ENCODE peak calls at places on chromosomes 16 and 17, in seven cellular contexts. One of them, this sample, is unnamed.

GRCh38 chr17:42290577-42290976 is 2.3 kb downstream of the STAT5A start:
- DNase-seq in HFFc6: no peak
- DNase-seq in hypothalamus: no peak
- DNase-seq in NCI-H1694: no peak
- DNase-seq in EH: no peak
- DNase-seq in stimulated activated effector memory CD8-positive, alpha-beta T cell treated with anti-CD3 and anti-CD28 coated beads, Interleukin-12 subunit alpha, Interleukin-12 subunit beta, amount 100 ng/mL, for 72 hours: no peak
- DNase-seq in bronchial epithelial cell: no peak
- DNase-seq in this sample: no peak

GRCh38 chr16:695355-696089 is 5.3 kb upstream of the WDR24 start:
- DNase-seq in HFFc6: no peak
- DNase-seq in hypothalamus: no peak
- DNase-seq in NCI-H1694: no peak
- DNase-seq in EH: no peak
- DNase-seq in stimulated activated effector memory CD8-positive, alpha-beta T cell treated with anti-CD3 and anti-CD28 coated beads, Interleukin-12 subunit alpha, Interleukin-12 subunit beta, amount 100 ng/mL, for 72 hours: peak; percentile 59
- DNase-seq in bronchial epithelial cell: peak; percentile 63
- DNase-seq in this sample: no peak

GRCh38 chr17:57935833-57936807 is 19.1 kb downstream of the CUEDC1 start:
- DNase-seq in HFFc6: peak; percentile 57
- DNase-seq in hypothalamus: peak; percentile 70
- DNase-seq in NCI-H1694: no peak
- DNase-seq in EH: peak; percentile 89
- DNase-seq in stimulated activated effector memory CD8-positive, alpha-beta T cell treated with anti-CD3 and anti-CD28 coated beads, Interleukin-12 subunit alpha, Interleukin-12 subunit beta, amount 100 ng/mL, for 72 hours: no peak
- DNase-seq in bronchial epithelial cell: no peak
- DNase-seq in this sample: no peak

GRCh38 chr17:49738456-49739163 is 25.3 kb downstream of the FAM117A start:
- DNase-seq in HFFc6: no peak
- DNase-seq in hypothalamus: no peak
- DNase-seq in NCI-H1694: no peak
- DNase-seq in EH: no peak
- DNase-seq in stimulated activated effector memory CD8-positive, alpha-beta T cell treated with anti-CD3 and anti-CD28 coated beads, Interleukin-12 subunit alpha, Interleukin-12 subunit beta, amount 100 ng/mL, for 72 hours: no peak
- DNase-seq in bronchial epithelial cell: no peak
- DNase-seq in this sample: no peak

GRCh38 chr17:56939869-56940484 is 20.9 kb downstream of the COIL start:
- DNase-seq in HFFc6: peak; percentile 48
- DNase-seq in hypothalamus: no peak
- DNase-seq in NCI-H1694: peak; percentile 92
- DNase-seq in EH: peak; percentile 68
- DNase-seq in stimulated activated effector memory CD8-positive, alpha-beta T cell treated with anti-CD3 and anti-CD28 coated beads, Interleukin-12 subunit alpha, Interleukin-12 subunit beta, amount 100 ng/mL, for 72 hours: no peak
- DNase-seq in bronchial epithelial cell: peak; percentile 45
- DNase-seq in this sample: peak; percentile 82

GRCh38 chr17:47797797-47798196 is 23.8 kb downstream of the OSBPL7 start:
- DNase-seq in HFFc6: no peak
- DNase-seq in hypothalamus: no peak
- DNase-seq in NCI-H1694: no peak
- DNase-seq in EH: peak; percentile 28
- DNase-seq in stimulated activated effector memory CD8-positive, alpha-beta T cell treated with anti-CD3 and anti-CD28 coated beads, Interleukin-12 subunit alpha, Interleukin-12 subunit beta, amount 100 ng/mL, for 72 hours: no peak
- DNase-seq in bronchial epithelial cell: no peak
- DNase-seq in this sample: no peak

GRCh38 chr16:30482366-30482765 is 9.8 kb downstream of the ITGAL start:
- DNase-seq in HFFc6: no peak
- DNase-seq in hypothalamus: no peak
- DNase-seq in NCI-H1694: no peak
- DNase-seq in EH: peak; percentile 6
- DNase-seq in stimulated activated effector memory CD8-positive, alpha-beta T cell treated with anti-CD3 and anti-CD28 coated beads, Interleukin-12 subunit alpha, Interleukin-12 subunit beta, amount 100 ng/mL, for 72 hours: no peak
- DNase-seq in bronchial epithelial cell: no peak
- DNase-seq in this sample: no peak

GRCh38 chr17:57679356-57679755 is 65.7 kb downstream of the CCDC182 start:
- DNase-seq in HFFc6: no peak
- DNase-seq in hypothalamus: no peak
- DNase-seq in NCI-H1694: no peak
- DNase-seq in EH: no peak
- DNase-seq in stimulated activated effector memory CD8-positive, alpha-beta T cell treated with anti-CD3 and anti-CD28 coated beads, Interleukin-12 subunit alpha, Interleukin-12 subunit beta, amount 100 ng/mL, for 72 hours: no peak
- DNase-seq in bronchial epithelial cell: no peak
- DNase-seq in this sample: no peak

GRCh38 chr16:67425581-67425980 is 5.3 kb upstream of the HSD11B2 start:
- DNase-seq in HFFc6: no peak
- DNase-seq in hypothalamus: no peak
- DNase-seq in NCI-H1694: no peak
- DNase-seq in EH: no peak
- DNase-seq in stimulated activated effector memory CD8-positive, alpha-beta T cell treated with anti-CD3 and anti-CD28 coated beads, Interleukin-12 subunit alpha, Interleukin-12 subunit beta, amount 100 ng/mL, for 72 hours: no peak
- DNase-seq in bronchial epithelial cell: no peak
- DNase-seq in this sample: no peak

GRCh38 chr17:44317545-44317944 is 7.1 kb downstream of the SLC25A39 start:
- DNase-seq in HFFc6: no peak
- DNase-seq in hypothalamus: no peak
- DNase-seq in NCI-H1694: no peak
- DNase-seq in EH: no peak
- DNase-seq in stimulated activated effector memory CD8-positive, alpha-beta T cell treated with anti-CD3 and anti-CD28 coated beads, Interleukin-12 subunit alpha, Interleukin-12 subunit beta, amount 100 ng/mL, for 72 hours: no peak
- DNase-seq in bronchial epithelial cell: no peak
- DNase-seq in this sample: no peak

GRCh38 chr17:65047939-65048338 is 8.6 kb downstream of the GNA13 start:
- DNase-seq in HFFc6: no peak
- DNase-seq in hypothalamus: no peak
- DNase-seq in NCI-H1694: no peak
- DNase-seq in EH: no peak
- DNase-seq in stimulated activated effector memory CD8-positive, alpha-beta T cell treated with anti-CD3 and anti-CD28 coated beads, Interleukin-12 subunit alpha, Interleukin-12 subunit beta, amount 100 ng/mL, for 72 hours: no peak
- DNase-seq in bronchial epithelial cell: no peak
- DNase-seq in this sample: no peak

GRCh38 chr16:66494916-66495315 is 55.0 kb downstream of the TK2 start:
- DNase-seq in HFFc6: no peak
- DNase-seq in hypothalamus: no peak
- DNase-seq in NCI-H1694: no peak
- DNase-seq in EH: no peak
- DNase-seq in stimulated activated effector memory CD8-positive, alpha-beta T cell treated with anti-CD3 and anti-CD28 coated beads, Interleukin-12 subunit alpha, Interleukin-12 subunit beta, amount 100 ng/mL, for 72 hours: no peak
- DNase-seq in bronchial epithelial cell: no peak
- DNase-seq in this sample: no peak

GRCh38 chr17:57995076-57995956 is 7.3 kb upstream of the VEZF1 start:
- DNase-seq in HFFc6: peak; percentile 77
- DNase-seq in hypothalamus: peak; percentile 9
- DNase-seq in NCI-H1694: peak; percentile 90
- DNase-seq in EH: peak; percentile 86
- DNase-seq in stimulated activated effector memory CD8-positive, alpha-beta T cell treated with anti-CD3 and anti-CD28 coated beads, Interleukin-12 subunit alpha, Interleukin-12 subunit beta, amount 100 ng/mL, for 72 hours: peak; percentile 18
- DNase-seq in bronchial epithelial cell: peak; percentile 59
- DNase-seq in this sample: peak; percentile 88

GRCh38 chr16:4091638-4092037 is 24.6 kb downstream of the ADCY9 start:
- DNase-seq in HFFc6: no peak
- DNase-seq in hypothalamus: no peak
- DNase-seq in NCI-H1694: no peak
- DNase-seq in EH: no peak
- DNase-seq in stimulated activated effector memory CD8-positive, alpha-beta T cell treated with anti-CD3 and anti-CD28 coated beads, Interleukin-12 subunit alpha, Interleukin-12 subunit beta, amount 100 ng/mL, for 72 hours: no peak
- DNase-seq in bronchial epithelial cell: peak; percentile 81
- DNase-seq in this sample: no peak

GRCh38 chr16:67562526-67562917 is at the start of gene CTCF:
- DNase-seq in HFFc6: peak; percentile 72
- DNase-seq in hypothalamus: peak; percentile 88
- DNase-seq in NCI-H1694: peak; percentile 35
- DNase-seq in EH: peak; percentile 87
- DNase-seq in stimulated activated effector memory CD8-positive, alpha-beta T cell treated with anti-CD3 and anti-CD28 coated beads, Interleukin-12 subunit alpha, Interleukin-12 subunit beta, amount 100 ng/mL, for 72 hours: no peak
- DNase-seq in bronchial epithelial cell: peak; percentile 57
- DNase-seq in this sample: peak; percentile 80

GRCh38 chr17:81710514-81711308 is 1.4 kb upstream of the SLC25A10 start:
- DNase-seq in HFFc6: no peak
- DNase-seq in hypothalamus: no peak
- DNase-seq in NCI-H1694: no peak
- DNase-seq in EH: peak; percentile 38
- DNase-seq in stimulated activated effector memory CD8-positive, alpha-beta T cell treated with anti-CD3 and anti-CD28 coated beads, Interleukin-12 subunit alpha, Interleukin-12 subunit beta, amount 100 ng/mL, for 72 hours: no peak
- DNase-seq in bronchial epithelial cell: no peak
- DNase-seq in this sample: no peak

GRCh38 chr16:48499822-48500440 is 110.0 kb downstream of the N4BP1 start:
- DNase-seq in HFFc6: peak; percentile 79
- DNase-seq in hypothalamus: no peak
- DNase-seq in NCI-H1694: peak; percentile 22
- DNase-seq in EH: peak; percentile 91
- DNase-seq in stimulated activated effector memory CD8-positive, alpha-beta T cell treated with anti-CD3 and anti-CD28 coated beads, Interleukin-12 subunit alpha, Interleukin-12 subunit beta, amount 100 ng/mL, for 72 hours: no peak
- DNase-seq in bronchial epithelial cell: peak; percentile 85
- DNase-seq in this sample: no peak

GRCh38 chr17:16178836-16179235 is 36.5 kb downstream of the NCOR1 start:
- DNase-seq in HFFc6: no peak
- DNase-seq in hypothalamus: no peak
- DNase-seq in NCI-H1694: no peak
- DNase-seq in EH: no peak
- DNase-seq in stimulated activated effector memory CD8-positive, alpha-beta T cell treated with anti-CD3 and anti-CD28 coated beads, Interleukin-12 subunit alpha, Interleukin-12 subunit beta, amount 100 ng/mL, for 72 hours: no peak
- DNase-seq in bronchial epithelial cell: peak; percentile 43
- DNase-seq in this sample: no peak

GRCh38 chr17:17143501-17143900 is 62.6 kb downstream of the PLD6 start:
- DNase-seq in HFFc6: no peak
- DNase-seq in hypothalamus: no peak
- DNase-seq in NCI-H1694: no peak
- DNase-seq in EH: no peak
- DNase-seq in stimulated activated effector memory CD8-positive, alpha-beta T cell treated with anti-CD3 and anti-CD28 coated beads, Interleukin-12 subunit alpha, Interleukin-12 subunit beta, amount 100 ng/mL, for 72 hours: no peak
- DNase-seq in bronchial epithelial cell: no peak
- DNase-seq in this sample: no peak

GRCh38 chr16:2595376-2596200 is 57.8 kb downstream of the PDPK1 start:
- DNase-seq in HFFc6: no peak
- DNase-seq in hypothalamus: no peak
- DNase-seq in NCI-H1694: no peak
- DNase-seq in EH: no peak
- DNase-seq in stimulated activated effector memory CD8-positive, alpha-beta T cell treated with anti-CD3 and anti-CD28 coated beads, Interleukin-12 subunit alpha, Interleukin-12 subunit beta, amount 100 ng/mL, for 72 hours: no peak
- DNase-seq in bronchial epithelial cell: no peak
- DNase-seq in this sample: no peak

GRCh38 chr16:85773044-85773443 is 22.1 kb upstream of the C16orf74 start:
- DNase-seq in HFFc6: no peak
- DNase-seq in hypothalamus: no peak
- DNase-seq in NCI-H1694: no peak
- DNase-seq in EH: no peak
- DNase-seq in stimulated activated effector memory CD8-positive, alpha-beta T cell treated with anti-CD3 and anti-CD28 coated beads, Interleukin-12 subunit alpha, Interleukin-12 subunit beta, amount 100 ng/mL, for 72 hours: no peak
- DNase-seq in bronchial epithelial cell: no peak
- DNase-seq in this sample: no peak

This sample was measured in HTR-8/SVneo.